ENCODE peak calls at places on chromosomes 6 and 20, in eight cellular contexts. O, W, N, B, A, T, C and Z are unnamed samples.

GRCh38 chr20:62929051-62929538 is 2.8 kb upstream of the DIDO1 start:
- DNase-seq in O (no peak), W (peak; percentile 86), N (no peak), B (peak; percentile 83), A (peak; percentile 40), T (no peak), C (peak; percentile 39), Z (peak; percentile 68)

GRCh38 chr20:59246691-59247090 is 53.7 kb upstream of the EDN3 start:
- DNase-seq in O (no peak), W (no peak), N (no peak), B (no peak), A (no peak), T (no peak), C (no peak), Z (no peak)

GRCh38 chr20:57170343-57170742 is 96.1 kb downstream of the BMP7 start:
- DNase-seq in O (no peak), W (peak; percentile 27), N (no peak), B (no peak), A (no peak), T (no peak), C (no peak), Z (no peak)

GRCh38 chr6:111681856-111682255 is 76.2 kb upstream of the TRAF3IP2 start:
- DNase-seq in O (no peak), W (no peak), N (no peak), B (peak; percentile 39), A (no peak), T (no peak), C (no peak), Z (no peak)

GRCh38 chr6:10954590-10955010 is 67.7 kb downstream of the SYCP2L start:
- DNase-seq in O (peak; percentile 46), W (peak; percentile 87), N (peak; percentile 67), B (peak; percentile 85), A (peak; percentile 77), T (peak; percentile 77), C (peak; percentile 39), Z (peak; percentile 26)

GRCh38 chr20:19757973-19758887 is at the start of gene RIN2:
- DNase-seq in O (peak; percentile 78), W (peak; percentile 93), N (peak; percentile 91), B (peak; percentile 89), A (peak; percentile 93), T (peak; percentile 92), C (no peak), Z (no peak)

GRCh38 chr6:166297606-166298005 is 10.6 kb downstream of the PRR18 start:
- DNase-seq in O (no peak), W (no peak), N (no peak), B (no peak), A (no peak), T (no peak), C (no peak), Z (no peak)

GRCh38 chr6:42007753-42008528 is 42.4 kb upstream of the TAF8 start:
- DNase-seq in O (no peak), W (no peak), N (no peak), B (no peak), A (no peak), T (no peak), C (peak; percentile 35), Z (peak; percentile 24)

GRCh38 chr6:77455271-77455670 is 8.0 kb downstream of the HTR1B start:
- DNase-seq in O (peak; percentile 2), W (no peak), N (no peak), B (peak; percentile 50), A (no peak), T (no peak), C (no peak), Z (no peak)

DNA sequence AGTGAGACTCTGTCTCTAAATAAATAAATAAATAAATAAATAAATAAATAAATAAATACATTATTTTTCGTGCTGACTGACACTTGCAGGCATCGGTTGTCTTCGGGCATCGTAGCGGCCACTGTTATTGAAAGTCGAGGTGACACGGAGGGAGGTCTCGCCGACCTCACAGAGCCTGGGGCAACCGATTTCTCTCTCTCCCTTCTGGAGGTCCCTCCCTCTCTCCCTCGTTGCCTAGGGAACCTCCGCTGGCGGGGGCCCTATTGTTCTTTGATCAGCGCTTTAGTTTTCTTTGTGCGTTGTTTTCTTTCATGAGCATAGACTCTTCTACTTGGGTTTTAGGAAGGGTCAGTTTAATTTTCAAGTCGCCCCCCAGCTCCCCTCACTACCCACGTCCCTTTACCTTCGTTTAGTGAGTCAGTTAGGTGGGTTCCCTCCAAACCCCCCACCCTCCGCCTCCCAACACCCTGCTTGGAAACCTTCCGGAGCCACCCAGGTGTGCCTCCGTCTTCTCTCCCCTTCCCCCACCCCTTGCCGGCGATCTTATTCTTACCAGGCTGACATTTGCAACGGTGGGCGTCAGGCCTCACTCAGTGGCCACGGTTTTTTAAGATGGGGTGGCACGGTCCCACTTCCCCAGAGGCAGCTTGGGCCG is 345.3 kb upstream of the DEFB115 start:
- DNase-seq in O (no peak), W (no peak), N (no peak), B (no peak), A (no peak), T (peak; percentile 48), C (no peak), Z (no peak)
- H3K4me3 ChIP-seq in O (no peak overlapping the region), W (no peak overlapping the region), N (peak overlapping the region; percentile 46), B (peak overlapping the region; percentile 69), A (no peak overlapping the region), T (no peak overlapping the region), C (no peak overlapping the region), Z (no peak overlapping the region)

GRCh38 chr6:113362542-113363430 is 494.4 kb upstream of the MARCKS start:
- DNase-seq in O (peak; percentile 55), W (no peak), N (no peak), B (peak; percentile 60), A (peak; percentile 51), T (no peak), C (no peak), Z (no peak)
- H3K4me3 ChIP-seq in O (no peak overlapping the region), W (no peak overlapping the region), N (no peak overlapping the region), B (no peak overlapping the region), A (no peak overlapping the region), T (no peak overlapping the region), C (no peak overlapping the region), Z (no peak overlapping the region)

GRCh38 chr20:3890410-3890751 is 1.2 kb downstream of the PANK2 start:
- DNase-seq in O (peak; percentile 40), W (no peak), N (no peak), B (peak; percentile 82), A (peak; percentile 53), T (no peak), C (no peak), Z (no peak)

GRCh38 chr20:3889489-3890409 is 562 bp downstream of the PANK2 start:
- DNase-seq in O (no peak), W (peak; percentile 82), N (no peak), B (peak; percentile 61), A (no peak), T (no peak), C (peak; percentile 26), Z (peak; percentile 27)

GRCh38 chr20:3888622-3889488 is at the start of gene PANK2:
- DNase-seq in O (peak; percentile 98), W (peak; percentile 100), N (peak; percentile 97), B (peak; percentile 100), A (peak; percentile 100), T (peak; percentile 99), C (peak; percentile 96), Z (peak; percentile 95)

GRCh38 chr20:3887870-3888614 is 1.1 kb upstream of the PANK2 start:
- DNase-seq in O (peak; percentile 42), W (peak; percentile 72), N (no peak), B (peak; percentile 60), A (no peak), T (no peak), C (no peak), Z (no peak)

DNA sequence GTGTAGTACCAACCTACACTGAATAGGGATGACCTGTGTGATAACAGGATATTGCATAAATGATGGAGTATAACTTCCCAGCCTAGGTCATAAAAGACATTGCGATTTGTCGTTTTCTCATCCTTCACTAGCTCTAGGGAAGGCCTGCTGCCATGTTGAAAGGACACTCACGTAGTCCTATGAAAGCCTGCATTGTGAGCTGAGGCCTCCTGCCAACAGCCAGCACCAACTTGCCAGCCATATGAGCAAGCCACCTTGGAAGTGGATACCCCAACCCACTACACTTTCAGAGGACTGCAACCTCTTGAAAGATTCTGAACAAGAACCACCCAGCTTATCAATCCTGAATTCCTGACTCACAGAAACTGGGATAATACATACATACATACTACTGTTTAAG is 3.5 kb upstream of the PANK2 start:
- DNase-seq in O (no peak), W (peak; percentile 4), N (no peak), B (no peak), A (no peak), T (no peak), C (no peak), Z (no peak)
- H3K4me3 ChIP-seq in O (no peak overlapping the region), W (no peak overlapping the region), N (no peak overlapping the region), B (no peak overlapping the region), A (no peak overlapping the region), T (no peak overlapping the region), C (no peak overlapping the region), Z (no peak overlapping the region)

GRCh38 chr6:131275273-131275672 is 140.0 kb downstream of the AKAP7 start:
- DNase-seq in O (no peak), W (no peak), N (no peak), B (no peak), A (no peak), T (no peak), C (no peak), Z (no peak)

GRCh38 chr6:131269565-131270391 is 134.5 kb downstream of the AKAP7 start:
- DNase-seq in O (no peak), W (no peak), N (no peak), B (no peak), A (no peak), T (no peak), C (no peak), Z (no peak)

GRCh38 chr6:131265939-131266338 is 130.7 kb downstream of the AKAP7 start:
- DNase-seq in O (no peak), W (no peak), N (no peak), B (no peak), A (no peak), T (no peak), C (no peak), Z (no peak)

GRCh38 chr6:131268303-131268702 is 133.0 kb downstream of the AKAP7 start:
- DNase-seq in O (no peak), W (no peak), N (no peak), B (no peak), A (no peak), T (no peak), C (no peak), Z (no peak)

GRCh38 chr6:131270534-131270933 is 135.3 kb downstream of the AKAP7 start:
- DNase-seq in O (no peak), W (no peak), N (no peak), B (no peak), A (no peak), T (no peak), C (no peak), Z (no peak)
- H3K4me3 ChIP-seq in O (no peak overlapping the region), W (no peak overlapping the region), N (no peak overlapping the region), B (no peak overlapping the region), A (no peak overlapping the region), T (no peak overlapping the region), C (no peak overlapping the region), Z (no peak overlapping the region)

DNA sequence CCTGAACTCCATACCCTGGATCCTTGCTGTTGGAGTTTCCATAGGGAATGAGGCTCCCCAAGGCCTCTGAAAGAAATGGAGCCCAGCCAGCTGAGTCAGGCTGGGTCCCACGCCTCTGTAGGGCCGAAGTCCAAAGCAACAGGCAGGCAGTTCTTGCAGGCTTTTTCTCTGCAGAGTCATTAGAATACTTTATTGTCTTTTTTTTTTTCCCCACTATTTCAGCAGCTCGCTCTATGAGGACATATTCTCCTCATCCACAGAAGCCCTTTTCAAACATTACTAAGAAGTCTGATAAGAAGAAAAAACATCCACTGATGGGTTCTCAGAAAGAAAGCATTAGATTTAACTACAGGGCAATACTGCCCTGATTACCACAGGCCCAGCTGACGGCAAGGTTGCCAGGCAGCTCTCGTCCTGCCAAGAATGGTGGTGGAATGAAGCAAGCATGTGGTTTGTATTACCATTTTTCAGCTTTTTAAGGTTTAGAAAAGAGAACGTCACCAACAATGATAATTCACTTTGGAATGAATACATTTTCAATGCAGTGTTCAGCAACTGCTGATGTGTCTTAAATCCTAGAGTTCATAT is 223.4 kb upstream of the CITED2 start:
- DNase-seq in O (peak; percentile 99), W (peak; percentile 94), N (no peak), B (peak; percentile 97), A (peak; percentile 99), T (no peak), C (no peak), Z (no peak)
- H3K4me3 ChIP-seq in O (no peak overlapping the region), W (no peak overlapping the region), N (no peak overlapping the region), B (peak overlapping the region; percentile 53), A (no peak overlapping the region), T (no peak overlapping the region), C (no peak overlapping the region), Z (no peak overlapping the region)